ENCODE peak calls at places on chromosomes 7 and 10, in ten cellular contexts. M is PC-9, Y is cardiac muscle cell, O is stomach, C is left lung, A is pancreas, G is astrocyte, R is PC-3, E is neuronal stem cell, T is colonic mucosa. J is an unnamed sample.

GRCh38 chr7:121011401-121011800 is 22.9 kb downstream of the CPED1 start:
- DNase-seq in Y (no peak), A (no peak), R (no peak), M (no peak), E (no peak), C (no peak), T (no peak), G (no peak), O (no peak), J (no peak)

GRCh38 chr10:103078309-103078615 is 114.8 kb downstream of the NT5C2 start:
- DNase-seq in Y (no peak), M (no peak), G (no peak), C (no peak), A (no peak), E (no peak), O (no peak), T (no peak), R (no peak), J (no peak)

GRCh38 chr10:112262556-112262955 is 20.6 kb upstream of the TECTB start:
- DNase-seq in A (no peak), E (no peak), G (peak; percentile 18), O (no peak), R (no peak), M (no peak), C (no peak), T (no peak), Y (peak; percentile 10), J (peak; percentile 28)

GRCh38 chr10:80500572-80501380 is 36.9 kb upstream of the SH2D4B start:
- DNase-seq in T (no peak), E (no peak), A (no peak), R (no peak), M (peak; percentile 63), C (peak; percentile 36), G (no peak), Y (peak; percentile 64), O (peak; percentile 25), J (no peak)

GRCh38 chr7:98826400-98826799 is 43.4 kb downstream of the TMEM130 start:
- DNase-seq in O (no peak), C (no peak), T (no peak), E (no peak), Y (no peak), G (no peak), R (no peak), A (no peak), M (no peak), J (no peak)

GRCh38 chr7:55144955-55145342 is 126.1 kb downstream of the EGFR start:
- DNase-seq in M (no peak), E (no peak), O (no peak), C (no peak), Y (no peak), A (no peak), R (no peak), G (no peak), T (no peak), J (no peak)

GRCh38 chr10:62239994-62240393 is 28.6 kb downstream of the RTKN2 start:
- DNase-seq in R (no peak), E (no peak), O (no peak), A (no peak), G (peak; percentile 7), M (no peak), Y (peak; percentile 29), C (no peak), T (no peak), J (no peak)

GRCh38 chr7:151248191-151249033 is at the start of gene SMARCD3:
- DNase-seq in C (no peak), E (peak; percentile 67), O (peak; percentile 84), Y (peak; percentile 84), T (peak; percentile 40), R (peak; percentile 25), M (no peak), G (peak; percentile 59), A (peak; percentile 76), J (peak; percentile 41)

GRCh38 chr7:9711259-9711658 is 1262.4 kb upstream of the PHF14 start:
- DNase-seq in G (no peak), Y (no peak), C (no peak), E (no peak), T (no peak), R (peak; percentile 50), O (no peak), A (no peak), M (no peak), J (no peak)

GRCh38 chr7:25305831-25306230 is 77.5 kb upstream of the NPVF start:
- DNase-seq in E (no peak), C (no peak), O (no peak), R (no peak), M (no peak), G (no peak), Y (peak; percentile 12), T (no peak), A (no peak), J (no peak)

GRCh38 chr10:14826430-14826829 is 11.4 kb downstream of the CDNF start:
- DNase-seq in E (no peak), M (no peak), T (no peak), O (no peak), G (no peak), A (no peak), Y (no peak), C (no peak), R (no peak), J (no peak)

GRCh38 chr7:1616741-1617140 is 46.9 kb upstream of the PSMG3 start:
- DNase-seq in Y (no peak), C (no peak), O (no peak), M (no peak), G (no peak), E (no peak), T (no peak), R (no peak), A (no peak), J (no peak)

DNA sequence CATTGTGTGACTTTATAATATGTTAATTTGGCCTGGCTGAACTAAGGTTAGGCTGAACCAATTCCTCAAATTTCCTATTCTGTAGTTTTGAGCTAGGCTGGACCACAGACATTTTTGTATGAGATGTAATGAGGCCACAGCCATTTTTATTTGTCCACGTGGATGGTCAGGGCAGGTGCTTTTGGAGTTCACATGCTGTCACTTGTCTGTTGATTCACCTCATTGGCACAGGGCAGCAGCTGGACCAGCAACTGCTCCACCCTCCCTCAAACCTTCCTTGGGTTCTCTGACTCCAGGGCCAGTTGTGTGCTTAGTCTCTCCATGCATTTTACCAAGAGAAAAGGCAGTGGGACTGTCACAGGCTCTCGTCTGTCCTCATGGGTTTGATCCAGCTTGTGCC is 76.1 kb upstream of the NPS start:
- DNase-seq in G (no peak), E (no peak), T (no peak), C (no peak), R (no peak), M (no peak), O (no peak), A (no peak), Y (no peak), J (no peak)
- H3K4me3 ChIP-seq in G (no peak overlapping the region), E (no peak overlapping the region), T (no peak overlapping the region), C (no peak overlapping the region), R (no peak overlapping the region), M (no peak overlapping the region), O (no peak overlapping the region), A (no peak overlapping the region), Y (no peak overlapping the region), J (no peak overlapping the region)

GRCh38 chr7:140238778-140239652 is 62.2 kb upstream of the KDM7A start:
- DNase-seq in G (no peak), M (no peak), Y (no peak), E (no peak), R (no peak), T (peak; percentile 95), C (no peak), A (peak; percentile 34), O (peak; percentile 77), J (no peak)

GRCh38 chr7:140236626-140237025 is 59.8 kb upstream of the KDM7A start:
- DNase-seq in C (no peak), R (no peak), O (no peak), Y (no peak), E (no peak), M (no peak), A (no peak), G (no peak), T (no peak), J (no peak)

GRCh38 chr7:140237390-140237789 is 60.6 kb upstream of the KDM7A start:
- DNase-seq in G (no peak), R (no peak), E (no peak), T (no peak), A (no peak), O (no peak), M (no peak), C (no peak), Y (no peak), J (no peak)

GRCh38 chr7:140242057-140243031 is 65.6 kb upstream of the KDM7A start:
- DNase-seq in G (no peak), Y (no peak), O (peak; percentile 37), R (no peak), T (peak; percentile 68), C (peak; percentile 63), A (peak; percentile 27), M (peak; percentile 67), E (no peak), J (no peak)

DNA sequence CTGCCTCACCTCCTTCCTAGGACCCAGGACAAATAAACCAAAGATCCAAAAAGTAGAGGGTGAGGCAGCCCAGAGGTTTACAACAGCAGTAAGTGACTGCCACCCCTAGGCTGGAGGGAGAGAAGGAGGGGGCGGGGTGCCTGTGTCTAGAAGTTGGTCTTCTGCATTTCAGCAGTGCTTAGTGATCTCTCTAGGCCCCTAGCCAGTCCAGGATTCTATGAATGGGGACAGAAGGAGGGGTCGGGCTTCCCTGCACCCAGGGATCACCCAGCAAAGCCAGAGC is 62.8 kb upstream of the KDM7A start:
- DNase-seq in Y (no peak), C (no peak), E (no peak), A (no peak), T (peak; percentile 72), G (no peak), R (no peak), M (no peak), O (no peak), J (no peak)
- H3K27me3 ChIP-seq in Y (peaks cover 8% of the 10 kb centered on the region), C (no peaks in the 10 kb centered on the region), E (no peaks in the 10 kb centered on the region), A (no peaks in the 10 kb centered on the region), T (no peaks in the 10 kb centered on the region), G (peaks cover 23% of the 10 kb centered on the region), R (no peaks in the 10 kb centered on the region), M (no peaks in the 10 kb centered on the region), O (no peaks in the 10 kb centered on the region), J (no peaks in the 10 kb centered on the region)

DNA sequence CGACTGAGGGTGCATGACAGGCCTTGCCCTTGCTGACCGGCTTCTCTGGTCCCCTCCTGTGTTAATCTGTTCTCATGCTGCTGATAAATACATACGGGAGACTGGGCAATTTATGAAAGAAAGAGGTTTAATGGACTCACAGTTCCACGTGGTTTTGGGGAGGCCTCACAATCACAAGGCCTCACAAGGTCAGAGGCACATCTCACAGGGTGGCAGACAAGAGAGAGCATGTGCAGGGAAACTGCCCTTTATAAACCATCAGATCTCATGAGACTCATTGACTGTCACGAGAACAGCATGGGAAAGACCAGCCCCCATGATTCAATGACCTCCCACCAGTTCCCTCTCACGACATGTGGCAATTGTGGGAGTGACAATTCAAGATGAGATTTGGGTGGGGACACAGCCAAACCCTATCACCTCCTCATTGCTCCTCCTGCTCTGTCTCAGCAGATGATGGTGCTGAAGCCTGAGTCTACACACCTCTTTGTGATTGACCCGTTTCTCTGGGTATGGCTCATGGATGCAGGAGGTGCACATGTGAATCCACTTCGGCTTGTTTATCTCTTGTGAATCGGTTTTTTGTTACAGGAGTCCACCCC is 547.8 kb downstream of the DNAJB6 start:
- DNase-seq in R (no peak), O (no peak), G (no peak), M (no peak), T (no peak), A (no peak), C (no peak), Y (no peak), E (no peak), J (no peak)
- H3K9me3 ChIP-seq in R (no peaks in the 10 kb centered on the region), O (no peaks in the 10 kb centered on the region), G (peaks cover 9% of the 10 kb centered on the region), M (no peaks in the 10 kb centered on the region), T (no peaks in the 10 kb centered on the region), A (no peaks in the 10 kb centered on the region), C (no peaks in the 10 kb centered on the region), Y (no peaks in the 10 kb centered on the region), E (peaks cover 4% of the 10 kb centered on the region), J (no peaks in the 10 kb centered on the region)

GRCh38 chr10:72803119-72803505 is 90.4 kb upstream of the OIT3 start:
- DNase-seq in A (no peak), O (no peak), G (no peak), C (no peak), M (no peak), T (no peak), R (no peak), E (no peak), Y (peak; percentile 40), J (no peak)
- H3K4me3 ChIP-seq in A (no peak overlapping the region), O (no peak overlapping the region), G (peak overlapping the region; percentile 20), C (no peak overlapping the region), M (no peak overlapping the region), T (no peak overlapping the region), R (peak overlapping the region; percentile 32), E (no peak overlapping the region), Y (no peak overlapping the region), J (peak overlapping the region; percentile 26)

J was measured in MG63.